ENCODE peak calls at places on chromosomes 13 and 19, in seven cellular contexts. J is neuronal stem cell, C is IMR-90, N is H1, S is H9, A is mesenchymal stem cell, R is trophoblast cell. X is an unnamed sample.

GRCh38 chr19:58578430-58578925 is 5.3 kb upstream of the MZF1 start:
- DNase-seq in J (no peak), C (no peak), N (no peak), S (no peak), A (no peak), R (no peak), X (no peak)

GRCh38 chr13:93769126-93769525 is 542.5 kb downstream of the GPC6 start:
- DNase-seq in J (no peak), C (peak), N (no peak), S (no peak), A (no peak), R (no peak), X (no peak)

GRCh38 chr13:33284016-33284415 is 1.5 kb downstream of the STARD13 start:
- DNase-seq in J (no peak), C (peak), N (no peak), S (no peak), A (no peak), R (peak), X (no peak)

GRCh38 chr13:77150651-77151050 is 123.7 kb upstream of the FBXL3 start:
- DNase-seq in J (no peak), C (peak), N (no peak), S (no peak), A (no peak), R (no peak), X (no peak)

GRCh38 chr13:111005364-111005763 is 90.5 kb upstream of the ANKRD10 start:
- DNase-seq in J (no peak), C (peak), N (no peak), S (no peak), A (peak), R (peak), X (peak)

GRCh38 chr13:53004605-53005004 is 24.0 kb upstream of the OLFM4 start:
- DNase-seq in J (no peak), C (no peak), N (no peak), S (no peak), A (no peak), R (no peak), X (no peak)

GRCh38 chr19:49590971-49591730 is at the start of gene PRR12:
- DNase-seq in J (peak), C (peak), N (peak), S (peak), A (peak), R (peak), X (peak)

GRCh38 chr19:424546-424945 is 15.6 kb upstream of the C2CD4C start:
- DNase-seq in J (no peak), C (no peak), N (no peak), S (no peak), A (no peak), R (no peak), X (no peak)

GRCh38 chr19:54393381-54393780 is 21.9 kb upstream of the TTYH1 start:
- DNase-seq in J (no peak), C (no peak), N (no peak), S (no peak), A (no peak), R (peak), X (peak)

GRCh38 chr13:102212729-102213128 is 189.1 kb downstream of the FGF14 start:
- DNase-seq in J (no peak), C (no peak), N (no peak), S (no peak), A (no peak), R (no peak), X (peak)

GRCh38 chr19:15587663-15588062 is 27.4 kb upstream of the CYP4F8 start:
- DNase-seq in J (no peak), C (no peak), N (no peak), S (no peak), A (no peak), R (no peak), X (no peak)

GRCh38 chr19:12751635-12752034 is at the start of gene BEST2:
- DNase-seq in J (no peak), C (no peak), N (peak), S (peak), A (no peak), R (peak), X (no peak)

GRCh38 chr19:34226036-34226435 is 28.3 kb upstream of the GARRE1 start:
- DNase-seq in J (no peak), C (no peak), N (no peak), S (no peak), A (no peak), R (no peak), X (no peak)

GRCh38 chr13:106151056-106151699 is 384.3 kb downstream of the EFNB2 start:
- DNase-seq in J (peak), C (peak), N (no peak), S (no peak), A (peak), R (peak), X (peak)

GRCh38 chr13:23268441-23268840 is 87.7 kb downstream of the SGCG start:
- DNase-seq in J (no peak), C (no peak), N (no peak), S (no peak), A (no peak), R (no peak), X (no peak)

GRCh38 chr19:44757057-44757734 is 8.7 kb downstream of the BCL3 start:
- DNase-seq in J (no peak), C (peak), N (peak), S (no peak), A (peak), R (peak), X (no peak)

GRCh38 chr19:16143399-16144215 is at the start of gene HSH2D:
- DNase-seq in J (no peak), C (no peak), N (peak), S (peak), A (no peak), R (peak), X (peak)

GRCh38 chr19:42254083-42254849 is 662 bp downstream of the ERF start:
- DNase-seq in J (peak), C (peak), N (peak), S (peak), A (peak), R (peak), X (peak)

GRCh38 chr19:35786299-35787160 is 11.2 kb downstream of the ARHGAP33 start:
- DNase-seq in J (no peak), C (no peak), N (no peak), S (no peak), A (no peak), R (no peak), X (no peak)

GRCh38 chr13:58620171-58620570 is 988.6 kb downstream of the PCDH17 start:
- DNase-seq in J (no peak), C (no peak), N (no peak), S (no peak), A (peak), R (no peak), X (peak)

GRCh38 chr19:52307275-52307674 is 10.3 kb downstream of the ZNF480 start:
- DNase-seq in J (peak), C (peak), N (peak), S (peak), A (peak), R (peak), X (peak)

GRCh38 chr13:51803018-51803417 is 945 bp downstream of the DHRS12 start:
- DNase-seq in J (no peak), C (no peak), N (no peak), S (no peak), A (no peak), R (no peak), X (peak)

GRCh38 chr13:60435762-60436374 is 38.8 kb downstream of the TDRD3 start:
- DNase-seq in J (no peak), C (no peak), N (no peak), S (no peak), A (no peak), R (no peak), X (no peak)

GRCh38 chr19:43664008-43664407 is 6.0 kb downstream of the PLAUR start:
- DNase-seq in J (no peak), C (no peak), N (no peak), S (no peak), A (no peak), R (peak), X (no peak)

GRCh38 chr13:109764474-109765292 is 21.7 kb downstream of the IRS2 start:
- DNase-seq in J (no peak), C (peak), N (no peak), S (no peak), A (peak), R (no peak), X (peak)

GRCh38 chr19:13909430-13909829 is 3.4 kb downstream of the CC2D1A start:
- DNase-seq in J (no peak), C (no peak), N (no peak), S (no peak), A (no peak), R (no peak), X (no peak)

GRCh38 chr13:78121459-78122348 is 203.1 kb upstream of the EDNRB start:
- DNase-seq in J (peak), C (peak), N (peak), S (no peak), A (peak), R (peak), X (peak)

GRCh38 chr19:45152504-45153338 is 8.1 kb downstream of the NKPD1 start:
- DNase-seq in J (no peak), C (peak), N (peak), S (peak), A (no peak), R (peak), X (peak)

GRCh38 chr19:46147166-46147740 is 785 bp upstream of the IGFL2 start:
- DNase-seq in J (no peak), C (no peak), N (no peak), S (no peak), A (no peak), R (peak), X (no peak)

GRCh38 chr19:53958168-53958571 is 4.6 kb upstream of the CACNG8 start:
- DNase-seq in J (no peak), C (no peak), N (peak), S (peak), A (no peak), R (no peak), X (peak)

GRCh38 chr19:56294557-56294956 is 20.1 kb downstream of the ZSCAN5A start:
- DNase-seq in J (no peak), C (peak), N (no peak), S (no peak), A (no peak), R (no peak), X (no peak)

GRCh38 chr19:50563597-50563996 is 4.6 kb downstream of the LRRC4B start:
- DNase-seq in J (no peak), C (no peak), N (no peak), S (no peak), A (no peak), R (no peak), X (no peak)

GRCh38 chr19:41641879-41642485 is 15.1 kb upstream of the CEACAM4 start:
- DNase-seq in J (peak), C (peak), N (peak), S (peak), A (peak), R (peak), X (peak)

GRCh38 chr19:45899253-45899652 is 3.2 kb downstream of the MYPOP start:
- DNase-seq in J (no peak), C (no peak), N (no peak), S (no peak), A (no peak), R (no peak), X (no peak)

GRCh38 chr13:42054798-42055499 is 6.5 kb downstream of the DGKH start:
- DNase-seq in J (no peak), C (no peak), N (no peak), S (no peak), A (no peak), R (no peak), X (no peak)

GRCh38 chr13:42055500-42056085 is 7.1 kb downstream of the DGKH start:
- DNase-seq in J (no peak), C (no peak), N (no peak), S (no peak), A (no peak), R (no peak), X (no peak)

GRCh38 chr13:42056585-42056984 is 8.1 kb downstream of the DGKH start:
- DNase-seq in J (no peak), C (no peak), N (no peak), S (no peak), A (no peak), R (no peak), X (no peak)

GRCh38 chr13:42057918-42058530 is 9.6 kb downstream of the DGKH start:
- DNase-seq in J (no peak), C (no peak), N (no peak), S (no peak), A (no peak), R (no peak), X (no peak)

DNA sequence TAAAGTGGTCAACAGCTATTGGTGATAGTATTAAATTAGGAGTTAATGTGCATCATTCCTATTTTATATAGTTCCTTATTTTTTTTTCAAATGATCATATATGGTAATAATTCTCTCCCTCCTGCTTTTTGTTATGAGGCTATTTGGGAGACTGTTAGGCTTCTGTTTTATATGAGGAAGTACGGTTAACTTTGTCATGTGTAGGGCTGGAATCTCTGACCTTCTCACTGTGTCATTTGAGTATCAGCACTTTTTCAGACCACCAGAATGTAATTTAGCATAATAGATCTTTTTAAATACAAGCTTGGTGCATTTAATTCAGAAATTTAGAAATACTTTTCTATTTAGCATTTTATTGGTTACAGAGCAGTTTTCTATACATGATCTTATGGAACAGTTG is 7.7 kb downstream of the DGKH start:
- DNase-seq in J (no peak), C (no peak), N (no peak), S (no peak), A (no peak), R (no peak), X (no peak)
- H2AK5ac ChIP-seq in J (no peak), C (no peak), N (no peak), S (no peak), A (no peak), R (no peak), X (no peak)

GRCh38 chr13:20381401-20381800 is 144.3 kb downstream of the CRYL1 start:
- DNase-seq in J (no peak), C (no peak), N (no peak), S (no peak), A (no peak), R (peak), X (peak)
- H3K23ac ChIP-seq in J (no peak), C (no peak), N (no peak), S (no peak), A (no peak), R (no peak), X (no peak)

GRCh38 chr19:30117636-30118145 is 175.7 kb downstream of the URI1 start:
- DNase-seq in J (no peak), C (no peak), N (no peak), S (no peak), A (no peak), R (no peak), X (no peak)
- H2AK5ac ChIP-seq in J (peak), C (no peak), N (no peak), S (no peak), A (no peak), R (no peak), X (no peak)

DNA sequence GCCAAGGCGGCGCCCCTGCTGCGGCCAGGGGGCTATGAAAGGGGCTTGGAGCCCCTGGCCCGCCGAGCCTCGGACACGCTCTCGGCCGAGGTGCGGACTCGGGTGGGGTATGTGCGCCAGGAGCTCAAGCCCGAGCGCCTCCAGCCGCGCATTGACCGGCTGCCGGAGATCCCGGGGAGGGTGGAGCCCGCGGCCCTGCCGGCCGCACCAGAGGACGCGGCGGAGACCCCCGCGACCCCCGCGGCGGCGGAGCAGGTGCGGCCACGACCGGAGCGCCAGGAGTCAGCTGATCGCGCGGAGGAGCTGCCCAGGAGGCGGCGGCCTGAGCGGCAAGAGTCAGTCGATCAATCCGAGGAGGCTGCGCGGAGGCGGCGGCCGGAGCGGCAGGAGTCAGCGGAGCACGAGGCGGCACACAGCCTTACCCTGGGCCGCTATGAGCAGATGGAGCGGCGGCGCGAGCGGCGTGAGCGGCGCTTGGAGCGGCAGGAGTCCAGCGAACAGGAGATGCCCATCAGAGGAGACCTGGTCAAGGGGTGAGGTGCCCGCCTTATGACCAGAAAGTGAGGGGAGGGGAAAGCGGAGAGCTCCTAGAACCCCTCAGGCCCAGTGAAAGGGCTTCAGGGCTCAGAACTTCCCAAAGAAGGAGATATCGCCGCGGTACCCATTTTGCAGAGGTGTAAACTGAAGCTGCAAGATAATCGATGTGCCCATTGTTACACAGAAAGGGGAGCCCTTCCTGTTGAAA is 8.8 kb upstream of the SHKBP1 start:
- DNase-seq in J (no peak), C (no peak), N (peak), S (no peak), A (no peak), R (peak), X (no peak)
- H3K23ac ChIP-seq in J (peak), C (no peak), N (no peak), S (no peak), A (no peak), R (no peak), X (no peak)

X was measured in mesendoderm.